ENCODE peak calls at places on chromosomes 1 and 21, in six cellular contexts. O, A, E, G, F and B are unnamed samples.

GRCh38 chr1:81517987-81518386 is 282.7 kb upstream of the ADGRL2 start:
- DNase-seq in O (no peak), A (no peak), E (no peak), G (no peak), F (no peak), B (no peak)

GRCh38 chr1:203268901-203269653 is 36.2 kb upstream of the BTG2 start:
- DNase-seq in O (peak), A (peak), E (peak), G (peak), F (peak), B (no peak)

GRCh38 chr21:39077816-39078215 is 105.4 kb downstream of the PSMG1 start:
- DNase-seq in O (no peak), A (no peak), E (no peak), G (no peak), F (no peak), B (no peak)

GRCh38 chr1:20727746-20728316 is 4.7 kb downstream of the SH2D5 start:
- DNase-seq in O (no peak), A (peak), E (no peak), G (no peak), F (no peak), B (no peak)

GRCh38 chr1:113540328-113540727 is 150.0 kb downstream of the MAGI3 start:
- DNase-seq in O (no peak), A (no peak), E (no peak), G (peak), F (no peak), B (no peak)

GRCh38 chr21:29496337-29496736 is 197.6 kb downstream of the BACH1 start:
- DNase-seq in O (no peak), A (no peak), E (no peak), G (no peak), F (no peak), B (no peak)

GRCh38 chr1:21077085-21077484 is 99.6 kb downstream of the EIF4G3 start:
- DNase-seq in O (no peak), A (no peak), E (no peak), G (peak), F (peak), B (no peak)

GRCh38 chr1:21904725-21905520 is 32.2 kb downstream of the HSPG2 start:
- DNase-seq in O (no peak), A (no peak), E (no peak), G (peak), F (peak), B (no peak)

GRCh38 chr1:168195199-168196135 is 16.7 kb downstream of the TIPRL start:
- DNase-seq in O (no peak), A (no peak), E (no peak), G (no peak), F (no peak), B (no peak)

GRCh38 chr1:116988908-116989307 is 12.7 kb upstream of the CD101 start:
- DNase-seq in O (no peak), A (no peak), E (no peak), G (peak), F (no peak), B (no peak)

GRCh38 chr1:214632091-214632490 is 29.1 kb downstream of the CENPF start:
- DNase-seq in O (no peak), A (no peak), E (no peak), G (no peak), F (no peak), B (peak)

GRCh38 chr1:212040629-212041028 is 5.1 kb downstream of the DTL start:
- DNase-seq in O (no peak), A (no peak), E (no peak), G (peak), F (peak), B (no peak)

GRCh38 chr21:39567180-39567972 is 45.4 kb upstream of the B3GALT5 start:
- DNase-seq in O (no peak), A (no peak), E (no peak), G (no peak), F (no peak), B (no peak)